ENCODE peak calls at places on chromosomes 6 and 20, in nine cellular contexts. I is effector memory CD4-positive, alpha-beta T cell; E is neural crest cell; H is WTC11; W is ELF-1; U is activated naive CD8-positive, alpha-beta T cell treated with anti-CD3 and anti-CD28 coated beads, Interleukin-2, amount 50 U/mL, for 24 hours; Z is coronary artery; O is stimulated activated CD8-positive, alpha-beta memory T cell treated with anti-CD3 and anti-CD28 coated beads, Interleukin-7, amount 100 ng/mL, for 1 hour; T is GM12892. J is an unnamed sample.

GRCh38 chr6:139330271-139330670 is 38.5 kb upstream of the TXLNB start:
- DNase-seq in Z (no peak), H (no peak), O (no peak), U (no peak), E (no peak), I (no peak), W (peak; percentile 10), T (no peak), J (no peak)

GRCh38 chr6:42047220-42047590 is 3.1 kb upstream of the TAF8 start:
- DNase-seq in Z (no peak), O (no peak), E (no peak), W (no peak), U (no peak), T (no peak), I (no peak), H (no peak), J (no peak)

GRCh38 chr20:10490706-10491105 is 55.6 kb downstream of the SLX4IP start:
- DNase-seq in U (no peak), E (no peak), I (no peak), Z (no peak), O (no peak), W (peak; percentile 52), H (no peak), T (no peak), J (no peak)

GRCh38 chr6:3363296-3364025 is 93.4 kb downstream of the SLC22A23 start:
- DNase-seq in I (no peak), T (no peak), W (no peak), O (no peak), Z (no peak), H (no peak), U (no peak), E (no peak), J (no peak)

GRCh38 chr6:113011389-113011788 is 664.3 kb downstream of the RFPL4B start:
- DNase-seq in O (no peak), T (no peak), E (no peak), H (no peak), I (no peak), W (no peak), Z (no peak), U (no peak), J (no peak)

GRCh38 chr6:127114214-127114613 is 4.3 kb upstream of the RSPO3 start:
- DNase-seq in Z (no peak), T (no peak), E (no peak), U (no peak), O (no peak), I (no peak), H (no peak), W (no peak), J (no peak)

GRCh38 chr20:34876161-34877001 is at the start of gene ACSS2:
- DNase-seq in H (peak; percentile 100), O (peak; percentile 96), E (peak; percentile 100), W (peak; percentile 98), Z (peak; percentile 99), U (peak; percentile 96), I (peak; percentile 93), T (peak; percentile 65), J (peak; percentile 96)

GRCh38 chr20:31602779-31603441 is 2.2 kb upstream of the ID1 start:
- DNase-seq in Z (no peak), I (no peak), E (no peak), H (no peak), W (no peak), U (peak; percentile 34), O (no peak), T (no peak), J (no peak)

GRCh38 chr6:97282238-97282725 is 734 bp downstream of the MMS22L start:
- DNase-seq in O (no peak), E (no peak), U (no peak), T (no peak), W (no peak), H (no peak), Z (no peak), I (no peak), J (peak; percentile 8)

GRCh38 chr6:7728855-7729590 is 3.1 kb downstream of the BMP6 start:
- DNase-seq in T (no peak), O (no peak), E (no peak), Z (no peak), H (no peak), U (no peak), W (peak; percentile 43), I (no peak), J (no peak)

GRCh38 chr6:21791066-21791465 is 197.5 kb downstream of the SOX4 start:
- DNase-seq in T (no peak), E (no peak), U (no peak), I (no peak), H (no peak), W (no peak), O (no peak), Z (no peak), J (no peak)

GRCh38 chr20:25374842-25375241 is 15.8 kb downstream of the ABHD12 start:
- DNase-seq in I (no peak), T (no peak), H (no peak), U (no peak), O (no peak), E (no peak), Z (no peak), W (no peak), J (no peak)

GRCh38 chr20:50369225-50370035 is 140.8 kb upstream of the PTPN1 start:
- DNase-seq in W (no peak), U (no peak), E (no peak), Z (no peak), T (no peak), I (no peak), H (no peak), O (no peak), J (no peak)

GRCh38 chr6:45727824-45728449 is 287.7 kb downstream of the CLIC5 start:
- DNase-seq in E (no peak), O (no peak), W (no peak), Z (no peak), T (no peak), H (no peak), I (no peak), U (no peak), J (no peak)

GRCh38 chr20:23928788-23929187 is 49.2 kb upstream of the CST5 start:
- DNase-seq in O (no peak), I (no peak), E (no peak), W (peak; percentile 19), H (no peak), Z (peak; percentile 35), U (peak; percentile 40), T (no peak), J (no peak)

GRCh38 chr6:48962041-48962440 is 501.0 kb downstream of the MMUT start:
- DNase-seq in H (no peak), U (no peak), Z (no peak), T (no peak), O (no peak), W (no peak), E (no peak), I (no peak), J (no peak)

GRCh38 chr20:48458003-48458377 is 369.8 kb downstream of the PREX1 start:
- DNase-seq in I (no peak), E (no peak), H (no peak), Z (no peak), T (no peak), U (no peak), O (no peak), W (no peak), J (no peak)

GRCh38 chr6:31826793-31827285 is 699 bp upstream of the HSPA1B start:
- DNase-seq in Z (peak; percentile 92), T (peak; percentile 51), H (peak; percentile 62), W (no peak), I (no peak), O (no peak), E (no peak), U (no peak), J (no peak)

GRCh38 chr6:41278699-41279405 is 7.6 kb downstream of the TREM1 start:
- DNase-seq in T (no peak), I (peak; percentile 33), E (peak; percentile 46), Z (no peak), U (peak; percentile 71), H (peak; percentile 80), O (peak; percentile 49), W (peak; percentile 93), J (peak; percentile 77)

GRCh38 chr20:64149809-64150560 is 14.3 kb upstream of the MYT1 start:
- DNase-seq in H (peak; percentile 4), W (no peak), T (no peak), O (no peak), Z (no peak), U (no peak), I (no peak), E (no peak), J (no peak)

GRCh38 chr6:24125980-24126379 is at the start of gene NRSN1:
- DNase-seq in W (peak; percentile 75), H (peak; percentile 85), I (no peak), E (peak; percentile 55), Z (no peak), U (peak; percentile 23), T (no peak), O (no peak), J (peak; percentile 22)

GRCh38 chr6:158570681-158570962 is 10.7 kb downstream of the TMEM181 start:
- DNase-seq in H (no peak), U (no peak), Z (no peak), E (no peak), W (no peak), I (no peak), O (no peak), T (no peak), J (no peak)

GRCh38 chr6:19554356-19555225 is 282.6 kb upstream of the ID4 start:
- DNase-seq in H (no peak), I (no peak), W (no peak), O (no peak), Z (no peak), U (no peak), E (no peak), T (no peak), J (no peak)

GRCh38 chr6:11473008-11473740 is 64.4 kb upstream of the TMEM170B start:
- DNase-seq in Z (no peak), W (no peak), O (no peak), T (no peak), H (no peak), I (no peak), E (no peak), U (no peak), J (no peak)

GRCh38 chr6:36596359-36596758 is 2.2 kb downstream of the SRSF3 start:
- DNase-seq in Z (peak; percentile 22), H (no peak), O (no peak), W (no peak), I (no peak), T (no peak), U (no peak), E (no peak), J (no peak)

GRCh38 chr20:59752101-59752586 is 147.8 kb downstream of the PHACTR3 start:
- DNase-seq in E (no peak), T (peak; percentile 73), U (no peak), O (no peak), Z (no peak), I (no peak), W (no peak), H (no peak), J (no peak)

GRCh38 chr6:37535701-37536461 is 36.2 kb upstream of the CCDC167 start:
- DNase-seq in U (no peak), Z (no peak), H (peak; percentile 53), I (no peak), W (peak; percentile 40), T (peak; percentile 69), O (no peak), E (no peak), J (no peak)

GRCh38 chr6:7705483-7705882 is 20.4 kb upstream of the BMP6 start:
- DNase-seq in U (no peak), W (no peak), O (no peak), H (no peak), E (no peak), I (no peak), T (no peak), Z (no peak), J (no peak)

GRCh38 chr6:79518850-79519249 is 18.4 kb downstream of the LCA5 start:
- DNase-seq in W (no peak), Z (no peak), T (no peak), I (no peak), O (no peak), H (no peak), U (no peak), E (no peak), J (no peak)

GRCh38 chr6:147205690-147206600 is 1.7 kb downstream of the STXBP5 start:
- DNase-seq in H (no peak), T (no peak), W (no peak), I (no peak), Z (no peak), U (no peak), O (no peak), E (no peak), J (no peak)

GRCh38 chr20:38973546-38974120 is 11.5 kb downstream of the DHX35 start:
- DNase-seq in Z (no peak), U (no peak), T (no peak), W (no peak), I (no peak), E (no peak), O (no peak), H (no peak), J (no peak)